ENCODE peak calls at places on chromosomes 13 and 19, in ten cellular contexts. V is uterus, S is cardiac muscle cell, U is mammary epithelial cell, H is left lung, J is breast epithelium, M is thoracic aorta, I is psoas muscle, N is sigmoid colon, P is spleen. X is an unnamed sample.

GRCh38 chr19:55269299-55269698 is 10.5 kb upstream of the PPP6R1 start:
- DNase-seq in V (no peak), S (no peak), U (no peak), H (no peak), J (no peak), M (no peak), I (no peak), N (no peak), P (no peak), X (no peak)

GRCh38 chr19:4233282-4233853 is 4.0 kb downstream of the EBI3 start:
- DNase-seq in V (no peak), S (peak; percentile 35), U (no peak), H (peak; percentile 44), J (no peak), M (no peak), I (no peak), N (no peak), P (peak; percentile 91), X (peak; percentile 4)

GRCh38 chr19:35279374-35279773 is 3.0 kb upstream of the HAMP start:
- DNase-seq in V (no peak), S (no peak), U (no peak), H (no peak), J (no peak), M (no peak), I (no peak), N (no peak), P (no peak), X (no peak)

GRCh38 chr19:47813304-47813994 is 8.3 kb upstream of the CRX start:
- DNase-seq in V (peak; percentile 49), S (peak; percentile 70), U (peak; percentile 32), H (peak; percentile 68), J (peak; percentile 28), M (no peak), I (peak; percentile 81), N (peak; percentile 73), P (peak; percentile 88), X (peak; percentile 25)

GRCh38 chr19:1470864-1471513 is 8.0 kb downstream of the C19orf25 start:
- DNase-seq in V (no peak), S (no peak), U (no peak), H (no peak), J (no peak), M (no peak), I (peak; percentile 56), N (no peak), P (no peak), X (no peak)

GRCh38 chr19:17719730-17720486 is 628 bp downstream of the MAP1S start:
- DNase-seq in V (no peak), S (no peak), U (peak; percentile 58), H (peak; percentile 67), J (peak; percentile 52), M (no peak), I (no peak), N (no peak), P (peak; percentile 85), X (peak; percentile 58)

GRCh38 chr13:40079721-40080120 is 424.3 kb downstream of the COG6 start:
- DNase-seq in V (no peak), S (no peak), U (no peak), H (no peak), J (no peak), M (no peak), I (no peak), N (no peak), P (no peak), X (no peak)

GRCh38 chr13:109448629-109449028 is 337.8 kb downstream of the IRS2 start:
- DNase-seq in V (no peak), S (no peak), U (no peak), H (no peak), J (no peak), M (no peak), I (no peak), N (no peak), P (no peak), X (no peak)

GRCh38 chr13:30743319-30744055 is 8.1 kb downstream of the ALOX5AP start:
- DNase-seq in V (peak; percentile 37), S (peak; percentile 98), U (peak; percentile 95), H (no peak), J (peak; percentile 73), M (peak; percentile 76), I (peak; percentile 61), N (no peak), P (no peak), X (peak; percentile 98)

GRCh38 chr13:60836821-60837220 is 439.8 kb downstream of the TDRD3 start:
- DNase-seq in V (no peak), S (no peak), U (no peak), H (no peak), J (no peak), M (no peak), I (no peak), N (no peak), P (no peak), X (peak; percentile 15)

GRCh38 chr19:42561512-42561911 is 33.2 kb downstream of the CEACAM8 start:
- DNase-seq in V (no peak), S (no peak), U (no peak), H (no peak), J (no peak), M (no peak), I (no peak), N (no peak), P (no peak), X (no peak)

GRCh38 chr13:43196750-43197149 is 173.4 kb downstream of the DNAJC15 start:
- DNase-seq in V (no peak), S (no peak), U (no peak), H (no peak), J (no peak), M (no peak), I (no peak), N (no peak), P (no peak), X (no peak)

GRCh38 chr13:52001120-52001731 is 10.0 kb downstream of the ATP7B start:
- DNase-seq in V (no peak), S (peak; percentile 64), U (no peak), H (no peak), J (no peak), M (no peak), I (no peak), N (no peak), P (no peak), X (peak; percentile 60)

GRCh38 chr13:51858433-51859247 is 3.1 kb upstream of the CCDC70 start:
- DNase-seq in V (no peak), S (no peak), U (peak; percentile 15), H (no peak), J (no peak), M (no peak), I (no peak), N (no peak), P (no peak), X (peak; percentile 83)

GRCh38 chr13:19955873-19956559 is 2.5 kb upstream of the ZMYM2 start:
- DNase-seq in V (no peak), S (no peak), U (no peak), H (no peak), J (no peak), M (no peak), I (no peak), N (no peak), P (no peak), X (peak; percentile 10)

GRCh38 chr13:59744747-59745394 is 418.9 kb downstream of the DIAPH3 start:
- DNase-seq in V (no peak), S (peak; percentile 10), U (no peak), H (no peak), J (no peak), M (no peak), I (no peak), N (no peak), P (no peak), X (no peak)

GRCh38 chr13:48641404-48641803 is 12.3 kb upstream of the CYSLTR2 start:
- DNase-seq in V (no peak), S (no peak), U (no peak), H (no peak), J (no peak), M (no peak), I (no peak), N (no peak), P (no peak), X (no peak)

GRCh38 chr13:113364933-113365371 is 1.0 kb upstream of the GRTP1 start:
- DNase-seq in V (peak; percentile 58), S (peak; percentile 2), U (no peak), H (no peak), J (no peak), M (no peak), I (peak; percentile 71), N (peak; percentile 78), P (no peak), X (no peak)
- H3K4me3 ChIP-seq in V (peak overlapping the region; percentile 64), S (no peak overlapping the region), U (no peak overlapping the region), H (no peak overlapping the region), J (peak overlapping the region; percentile 80), M (peak overlapping the region; percentile 61), I (peak overlapping the region; percentile 63), N (peak overlapping the region; percentile 90), P (no peak overlapping the region), X (no peak overlapping the region)

GRCh38 chr19:38095411-38096308 is 128.4 kb downstream of the DPF1 start:
- DNase-seq in V (peak; percentile 48), S (peak; percentile 72), U (peak; percentile 44), H (peak; percentile 63), J (peak; percentile 66), M (peak; percentile 16), I (peak; percentile 83), N (no peak), P (peak; percentile 83), X (peak; percentile 61)
- TF ChIP-seq CTCF in V (peak; percentile 45), S (peak; percentile 77), U (peak; percentile 86), H (peak; percentile 72), J (no peak), M (peak; percentile 64), I (peak; percentile 63), N (no peak), P (peak; percentile 66), X (peak; percentile 80)

GRCh38 chr19:10667867-10668266 is 13.7 kb downstream of the ILF3 start:
- DNase-seq in V (no peak), S (no peak), U (no peak), H (no peak), J (no peak), M (no peak), I (no peak), N (no peak), P (no peak), X (no peak)

GRCh38 chr19:10660346-10660745 is 6.2 kb downstream of the ILF3 start:
- DNase-seq in V (no peak), S (no peak), U (no peak), H (no peak), J (no peak), M (no peak), I (no peak), N (no peak), P (no peak), X (peak; percentile 11)

GRCh38 chr19:10662384-10663251 is 8.5 kb downstream of the ILF3 start:
- DNase-seq in V (no peak), S (peak; percentile 59), U (no peak), H (no peak), J (no peak), M (no peak), I (no peak), N (no peak), P (no peak), X (no peak)

GRCh38 chr19:10661946-10662345 is 7.8 kb downstream of the ILF3 start:
- DNase-seq in V (no peak), S (no peak), U (no peak), H (no peak), J (no peak), M (no peak), I (no peak), N (no peak), P (no peak), X (no peak)
- H3K36me3 ChIP-seq in V (no peaks in the 10 kb centered on the region), S (peaks cover 3% of the 10 kb centered on the region), U (peaks cover 4% of the 10 kb centered on the region), H (peaks cover 33% of the 10 kb centered on the region), J (no peaks in the 10 kb centered on the region), M (peaks cover 6% of the 10 kb centered on the region), I (peaks cover 28% of the 10 kb centered on the region), N (no peaks in the 10 kb centered on the region), P (peaks cover 10% of the 10 kb centered on the region), X (peaks cover 5% of the 10 kb centered on the region)

GRCh38 chr19:5805465-5806132 is 732 bp downstream of the NRTN start:
- DNase-seq in V (no peak), S (peak; percentile 60), U (peak; percentile 21), H (no peak), J (peak; percentile 55), M (no peak), I (no peak), N (peak; percentile 92), P (peak; percentile 85), X (no peak)
- H3K4me3 ChIP-seq in V (no peak overlapping the region), S (peak overlapping the region; percentile 53), U (no peak overlapping the region), H (peak overlapping the region; percentile 28), J (peak overlapping the region; percentile 54), M (no peak overlapping the region), I (no peak overlapping the region), N (peak overlapping the region; percentile 66), P (no peak overlapping the region), X (no peak overlapping the region)